ENCODE peak calls at places on chromosomes 5 and 9, in seven cellular contexts. B is ovary; Z is hippocampal formation; E is GM10248; S is GM20000; N is stimulated activated CD8-positive, alpha-beta memory T cell treated with anti-CD3 and anti-CD28 coated beads, Interleukin-12 subunit alpha, Interleukin-12 subunit beta, amount 100 ng/mL, for 1 hour; T is AG04450. V is an unnamed sample.
A peak's percentile ranks its signal among the peaks of the same experiment; 100 is the strongest.

GRCh38 chr5:107808671-107809137 is 138.0 kb upstream of the EFNA5 start:
- DNase-seq in B (no peak), Z (no peak), E (no peak), S (no peak), N (no peak), T (no peak), V (no peak)

GRCh38 chr5:174355995-174356394 is 310.5 kb downstream of the NSG2 start:
- DNase-seq in B (no peak), Z (no peak), E (no peak), S (no peak), N (no peak), T (no peak), V (no peak)

GRCh38 chr5:19498852-19499251 is 489.1 kb downstream of the CDH18 start:
- DNase-seq in B (no peak), Z (no peak), E (no peak), S (no peak), N (no peak), T (no peak), V (no peak)

GRCh38 chr5:38157024-38157423 is 101.3 kb upstream of the EGFLAM start:
- DNase-seq in B (no peak), Z (no peak), E (no peak), S (no peak), N (no peak), T (no peak), V (no peak)

GRCh38 chr9:78301466-78301865 is 4.5 kb downstream of the PSAT1 start:
- DNase-seq in B (no peak), Z (no peak), E (no peak), S (no peak), N (no peak), T (no peak), V (no peak)

GRCh38 chr5:178538624-178539344 is 51.4 kb downstream of the COL23A1 start:
- DNase-seq in B (no peak), Z (no peak), E (no peak), S (no peak), N (no peak), T (no peak), V (peak; percentile 85)

GRCh38 chr5:147482426-147483196 is 27.3 kb downstream of the DPYSL3 start:
- DNase-seq in B (no peak), Z (no peak), E (no peak), S (no peak), N (no peak), T (no peak), V (no peak)

GRCh38 chr5:42718591-42718990 is 38.0 kb upstream of the CCDC152 start:
- DNase-seq in B (no peak), Z (no peak), E (no peak), S (no peak), N (no peak), T (no peak), V (no peak)

GRCh38 chr5:144207875-144208444 is 37.3 kb downstream of the KCTD16 start:
- DNase-seq in B (no peak), Z (no peak), E (no peak), S (no peak), N (no peak), T (no peak), V (no peak)

GRCh38 chr5:179240561-179240960 is 104.7 kb downstream of the ADAMTS2 start:
- DNase-seq in B (no peak), Z (no peak), E (no peak), S (no peak), N (no peak), T (no peak), V (no peak)

GRCh38 chr9:79559501-79560181 is 12.1 kb upstream of the TLE4 start:
- DNase-seq in B (no peak), Z (no peak), E (no peak), S (no peak), N (no peak), T (no peak), V (no peak)

GRCh38 chr9:86507119-86507731 is 153.0 kb upstream of the TUT7 start:
- DNase-seq in B (no peak), Z (no peak), E (no peak), S (no peak), N (no peak), T (no peak), V (no peak)

GRCh38 chr9:18666987-18667772 is 193.2 kb downstream of the ADAMTSL1 start:
- DNase-seq in B (no peak), Z (no peak), E (no peak), S (no peak), N (no peak), T (no peak), V (no peak)

GRCh38 chr5:609506-609905 is 2.6 kb upstream of the CEP72 start:
- DNase-seq in B (no peak), Z (no peak), E (no peak), S (no peak), N (no peak), T (no peak), V (no peak)

GRCh38 chr5:42800748-42801330 is 10.9 kb downstream of the SELENOP start:
- DNase-seq in B (no peak), Z (no peak), E (no peak), S (no peak), N (no peak), T (no peak), V (no peak)

GRCh38 chr5:174744896-174745295 is 20.5 kb downstream of the MSX2 start:
- DNase-seq in B (no peak), Z (no peak), E (no peak), S (no peak), N (no peak), T (no peak), V (no peak)

GRCh38 chr9:80560976-80561375 is 989.2 kb downstream of the TLE4 start:
- DNase-seq in B (no peak), Z (no peak), E (no peak), S (no peak), N (no peak), T (no peak), V (no peak)